ENCODE peak calls at places on chromosome 6, in seven cellular contexts. N, O, W, G, C, B and T are unnamed samples.

GRCh38 chr6:41551086-41551702 is 5.0 kb downstream of the FOXP4 start:
- DNase-seq in C (no peak), O (no peak), N (no peak), B (peak), G (no peak), W (no peak), T (no peak)

GRCh38 chr6:19052219-19052618 is 665.1 kb downstream of the RNF144B start:
- DNase-seq in G (no peak), B (peak), O (no peak), N (no peak), W (no peak), C (no peak), T (no peak)

GRCh38 chr6:5422321-5422915 is 161.1 kb downstream of the FARS2 start:
- DNase-seq in N (no peak), G (no peak), B (peak), W (no peak), C (peak), O (no peak), T (no peak)

GRCh38 chr6:110538416-110539060 is 62.1 kb upstream of the SLC22A16 start:
- DNase-seq in B (peak), N (no peak), W (no peak), G (no peak), O (no peak), C (no peak), T (peak)

GRCh38 chr6:75098709-75099108 is 107.1 kb downstream of the COL12A1 start:
- DNase-seq in N (no peak), B (peak), C (peak), O (peak), G (peak), W (peak), T (no peak)

GRCh38 chr6:2197177-2197671 is 48.2 kb downstream of the GMDS start:
- DNase-seq in W (no peak), C (peak), O (no peak), N (no peak), B (peak), G (no peak), T (no peak)

GRCh38 chr6:144957236-144957937 is 672.3 kb downstream of the UTRN start:
- DNase-seq in O (no peak), W (no peak), C (no peak), N (no peak), B (no peak), G (no peak), T (no peak)

GRCh38 chr6:100376103-100376502 is 88.6 kb downstream of the SIM1 start:
- DNase-seq in B (peak), G (no peak), N (no peak), W (no peak), C (no peak), O (no peak), T (no peak)

GRCh38 chr6:83920017-83920416 is 60.5 kb downstream of the CYB5R4 start:
- DNase-seq in W (no peak), C (no peak), N (no peak), O (no peak), G (no peak), B (no peak), T (no peak)

GRCh38 chr6:53309059-53309896 is 39.5 kb downstream of the ELOVL5 start:
- DNase-seq in B (no peak), O (no peak), C (no peak), W (no peak), G (no peak), N (no peak), T (no peak)

GRCh38 chr6:38234934-38235678 is 404.6 kb downstream of the BTBD9 start:
- DNase-seq in O (no peak), B (no peak), N (no peak), G (no peak), C (no peak), W (no peak), T (no peak)

GRCh38 chr6:129677634-129678325 is 32.2 kb downstream of the ARHGAP18 start:
- DNase-seq in B (no peak), O (no peak), W (no peak), G (no peak), C (no peak), N (no peak), T (no peak)

GRCh38 chr6:118456982-118457381 is 91.1 kb upstream of the PLN start:
- DNase-seq in B (no peak), W (no peak), C (no peak), G (no peak), N (no peak), O (no peak), T (no peak)

GRCh38 chr6:683742-684440 is 9.0 kb downstream of the EXOC2 start:
- DNase-seq in C (no peak), B (peak), N (peak), G (no peak), O (no peak), W (no peak), T (no peak)

GRCh38 chr6:41373919-41374617 is 38.7 kb downstream of the NCR2 start:
- DNase-seq in C (no peak), B (peak), N (peak), G (no peak), O (no peak), W (no peak), T (no peak)

GRCh38 chr6:40436685-40437604 is 150.2 kb downstream of the LRFN2 start:
- DNase-seq in W (no peak), B (no peak), O (no peak), C (peak), G (no peak), N (no peak), T (no peak)

GRCh38 chr6:157201083-157201482 is 122.2 kb downstream of the TMEM242 start:
- DNase-seq in G (no peak), N (no peak), C (no peak), W (no peak), O (no peak), B (no peak), T (no peak)

GRCh38 chr6:143743256-143744166 is 65.7 kb downstream of the PHACTR2 start:
- DNase-seq in O (no peak), C (no peak), W (peak), N (no peak), G (peak), B (peak), T (no peak)

GRCh38 chr6:167855825-167856425 is 29.2 kb downstream of the AFDN start:
- DNase-seq in O (no peak), G (no peak), W (peak), C (peak), B (no peak), N (no peak), T (no peak)

GRCh38 chr6:131058236-131058635 is 4.8 kb downstream of the EPB41L2 start:
- DNase-seq in C (no peak), W (no peak), G (no peak), O (no peak), B (no peak), N (no peak), T (no peak)

DNA sequence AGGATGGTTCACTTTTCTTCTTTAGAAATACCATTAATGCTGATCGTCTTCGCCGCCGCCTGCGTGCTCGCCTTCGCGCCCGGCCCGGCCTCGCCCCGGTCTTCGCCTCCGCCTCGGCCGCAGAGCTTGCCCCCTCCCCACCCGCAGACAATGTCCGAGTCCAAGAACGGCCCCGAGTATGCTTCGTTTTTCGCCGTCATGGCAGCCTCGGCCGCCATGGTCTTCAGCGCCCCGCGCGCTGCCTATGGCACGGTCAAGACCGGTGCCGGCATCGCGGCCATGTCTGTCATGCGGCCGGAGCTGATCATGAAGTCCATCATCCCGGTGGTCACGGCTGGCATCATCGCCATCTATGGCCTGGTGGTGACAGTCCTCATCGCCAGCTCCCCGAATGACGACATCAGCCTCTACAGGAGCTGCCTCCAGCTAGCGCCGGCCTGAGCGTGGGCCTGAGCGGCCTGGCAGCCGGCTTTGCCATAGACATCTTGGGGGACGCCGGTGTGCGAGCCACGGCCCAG is 4.7 kb upstream of the PRPH2 start:
- DNase-seq in N (no peak), B (no peak), W (peak), G (peak), O (no peak), C (no peak), T (no peak)
- H3K27ac ChIP-seq in N (no peak), B (no peak), W (peak), G (peak), O (peak), C (peak), T (peak)

DNA sequence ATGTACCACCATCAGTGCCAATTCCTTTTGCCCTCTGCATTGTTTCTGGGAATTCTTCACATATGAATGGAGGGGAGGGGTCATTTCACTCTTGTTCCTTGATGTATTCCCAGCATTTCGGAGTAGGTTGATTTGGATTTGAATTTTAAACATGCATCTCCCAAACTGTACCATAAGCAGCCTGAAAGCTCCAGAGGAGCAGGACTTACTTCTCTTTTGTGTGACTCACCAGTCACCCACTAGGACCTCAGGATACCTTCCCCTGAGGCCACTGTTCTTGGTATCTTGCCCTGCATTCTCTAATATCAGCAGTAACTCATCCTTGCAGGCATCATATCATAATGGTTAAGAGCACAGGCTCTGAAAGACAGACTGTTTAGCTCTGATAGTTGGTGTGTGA is 723 bp downstream of the MRPL2 start:
- DNase-seq in O (no peak), B (no peak), G (no peak), C (no peak), W (no peak), N (no peak), T (no peak)
- H3K27ac ChIP-seq in O (peak), B (no peak), G (peak), C (no peak), W (no peak), N (no peak), T (peak)

DNA sequence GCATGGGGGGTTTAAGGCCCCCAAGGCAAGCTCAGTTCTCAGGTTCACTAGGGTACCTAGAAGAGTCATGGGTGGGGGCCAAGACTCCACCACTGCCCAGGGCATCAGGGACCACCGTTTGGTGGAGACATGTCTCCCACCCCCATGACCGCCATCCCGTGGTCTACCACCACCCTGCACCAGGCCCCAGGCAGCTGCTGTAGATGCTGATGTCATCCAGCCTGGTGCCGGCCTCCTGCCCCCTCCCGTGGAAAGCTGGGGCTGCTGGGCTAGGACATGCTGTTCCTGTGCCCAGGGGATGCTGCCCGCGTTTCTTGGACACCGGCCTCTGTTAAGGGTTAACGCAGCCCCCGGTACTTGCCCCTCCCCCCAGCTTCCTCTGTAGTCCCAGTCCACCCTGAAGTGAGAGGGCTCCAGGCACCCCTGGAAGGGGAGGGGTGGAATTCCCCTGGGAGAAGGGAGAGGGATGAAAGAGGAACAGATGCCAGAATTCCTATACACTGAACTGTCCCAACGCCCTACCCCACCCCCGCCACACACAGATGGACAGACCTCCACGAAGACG is 587 bp downstream of the IP6K3 start:
- DNase-seq in C (peak), O (no peak), B (peak), N (no peak), G (peak), W (peak), T (no peak)
- H3K27ac ChIP-seq in C (peak), O (no peak), B (no peak), N (peak), G (peak), W (peak), T (peak)

GRCh38 chr6:39422273-39422672 is 99.8 kb upstream of the KCNK16 start:
- DNase-seq in G (peak), O (no peak), N (no peak), W (no peak), B (no peak), C (no peak), T (peak)

GRCh38 chr6:39420300-39421265 is 98.1 kb upstream of the KCNK16 start:
- DNase-seq in G (no peak), C (no peak), B (no peak), W (peak), O (no peak), N (no peak), T (no peak)

GRCh38 chr6:39419607-39420006 is 97.1 kb upstream of the KCNK16 start:
- DNase-seq in G (no peak), B (no peak), W (no peak), O (no peak), N (no peak), C (no peak), T (peak)

GRCh38 chr6:39424831-39425230 is 102.3 kb upstream of the KCNK16 start:
- DNase-seq in O (no peak), N (no peak), G (no peak), C (no peak), B (no peak), W (no peak), T (no peak)

GRCh38 chr6:39421383-39422225 is 99.1 kb upstream of the KCNK16 start:
- DNase-seq in O (no peak), N (no peak), G (no peak), C (no peak), B (no peak), W (no peak), T (peak)
- H3K27ac ChIP-seq in O (peak), N (no peak), G (peak), C (no peak), B (no peak), W (peak), T (no peak)

GRCh38 chr6:106800379-106800778 is 171.0 kb downstream of the QRSL1 start:
- DNase-seq in N (no peak), G (no peak), C (no peak), O (no peak), B (no peak), W (no peak), T (no peak)

GRCh38 chr6:106797186-106797585 is 167.8 kb downstream of the QRSL1 start:
- DNase-seq in W (no peak), G (no peak), C (no peak), N (no peak), B (no peak), O (no peak), T (no peak)

GRCh38 chr6:106799008-106799952 is 169.9 kb downstream of the QRSL1 start:
- DNase-seq in B (peak), O (no peak), G (no peak), W (no peak), C (peak), N (no peak), T (no peak)

GRCh38 chr6:106794129-106794528 is 164.8 kb downstream of the QRSL1 start:
- DNase-seq in G (no peak), O (no peak), B (no peak), W (no peak), C (no peak), N (no peak), T (no peak)

GRCh38 chr6:106796754-106797153 is 167.4 kb downstream of the QRSL1 start:
- DNase-seq in C (no peak), N (no peak), B (no peak), W (no peak), G (no peak), O (no peak), T (no peak)
- H3K27ac ChIP-seq in C (no peak), N (no peak), B (no peak), W (no peak), G (no peak), O (no peak), T (no peak)

DNA sequence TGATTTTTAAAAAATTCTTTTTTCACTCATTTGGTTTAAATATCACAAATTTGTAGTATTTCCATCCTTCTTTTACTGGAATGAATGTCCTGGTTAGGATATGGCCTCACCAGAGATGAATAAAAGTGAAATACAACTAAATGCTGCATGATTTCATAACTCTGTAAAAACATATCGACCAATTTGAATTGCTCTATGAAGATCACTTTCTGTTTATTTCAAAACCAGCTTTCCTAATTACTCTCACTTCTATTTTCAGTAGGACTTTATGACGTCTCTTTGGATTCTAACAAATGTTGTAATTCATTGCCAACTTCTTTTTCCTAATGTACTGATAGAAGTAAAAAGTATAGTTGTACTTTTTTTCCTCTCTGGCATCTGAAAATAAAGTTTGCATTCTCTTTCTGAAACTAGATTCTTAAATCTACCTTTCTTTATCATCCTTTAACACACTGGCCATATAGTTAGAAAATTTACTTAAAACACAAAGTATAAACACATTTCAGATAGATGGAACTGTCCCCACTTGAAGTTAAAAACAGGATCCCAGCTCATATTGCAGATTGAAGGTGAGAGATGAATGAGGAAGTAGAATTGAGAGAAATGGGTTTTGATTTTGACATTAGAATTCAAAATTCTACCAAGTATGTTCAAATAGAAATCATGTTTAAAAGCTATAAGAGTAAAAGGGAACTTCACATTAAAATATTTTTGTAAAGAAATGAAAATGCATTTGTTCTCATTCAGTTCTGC is 40.3 kb upstream of the IL20RA start:
- DNase-seq in N (no peak), C (no peak), G (no peak), O (no peak), B (no peak), W (no peak), T (no peak)
- H3K27ac ChIP-seq in N (no peak), C (no peak), G (no peak), O (no peak), B (no peak), W (no peak), T (no peak)

GRCh38 chr6:134267917-134268361 is 50.0 kb downstream of the SGK1 start:
- DNase-seq in W (no peak), N (peak), G (no peak), C (no peak), B (peak), O (no peak), T (no peak)

GRCh38 chr6:134278000-134278399 is 39.9 kb downstream of the SGK1 start:
- DNase-seq in G (no peak), N (no peak), B (no peak), O (no peak), C (no peak), W (no peak), T (no peak)

GRCh38 chr6:134272365-134272764 is 45.5 kb downstream of the SGK1 start:
- DNase-seq in C (no peak), W (no peak), N (no peak), O (no peak), B (no peak), G (no peak), T (no peak)
- H3K27ac ChIP-seq in C (no peak), W (no peak), N (no peak), O (no peak), B (no peak), G (no peak), T (no peak)

DNA sequence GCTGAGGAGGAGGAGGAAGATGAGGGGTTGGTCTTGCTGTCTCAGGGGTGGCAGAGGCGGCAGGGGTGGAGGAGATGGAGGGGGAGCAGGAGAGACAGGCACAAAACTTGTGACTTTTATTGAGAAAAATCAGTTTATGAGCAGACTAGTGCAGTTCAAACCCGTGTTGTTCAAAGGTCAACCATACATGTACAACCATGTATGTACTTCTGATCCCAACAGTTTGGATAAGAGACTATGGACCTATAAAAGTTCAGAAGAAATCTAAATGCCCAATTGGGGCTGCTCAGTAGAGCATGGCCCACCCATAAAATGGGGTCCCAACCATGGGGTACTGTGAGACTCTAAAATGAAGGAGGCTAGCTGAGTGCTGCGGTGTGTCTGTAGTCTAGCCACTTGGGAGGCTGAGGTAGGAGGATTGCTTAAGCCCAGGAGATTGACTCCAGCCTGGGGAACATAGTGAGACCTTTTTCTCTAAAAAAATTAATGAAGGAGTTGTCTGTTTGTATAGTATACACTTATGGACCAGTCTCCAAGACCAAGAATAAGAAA is 7.6 kb upstream of the SLC22A7 start:
- DNase-seq in N (no peak), C (no peak), O (no peak), W (no peak), B (no peak), G (no peak), T (no peak)
- H3K27ac ChIP-seq in N (no peak), C (no peak), O (no peak), W (no peak), B (no peak), G (no peak), T (no peak)

GRCh38 chr6:45931254-45931653 is 84.4 kb downstream of the CLIC5 start:
- DNase-seq in W (no peak), N (no peak), G (no peak), C (no peak), O (no peak), B (no peak), T (no peak)
- H3K27ac ChIP-seq in W (no peak), N (no peak), G (peak), C (no peak), O (no peak), B (no peak), T (no peak)

GRCh38 chr6:134651519-134651918 is 298.4 kb downstream of the ALDH8A1 start:
- DNase-seq in B (no peak), C (no peak), W (no peak), N (no peak), G (no peak), O (no peak), T (no peak)

GRCh38 chr6:134642217-134642616 is 307.7 kb downstream of the ALDH8A1 start:
- DNase-seq in B (no peak), W (no peak), N (no peak), O (no peak), C (no peak), G (no peak), T (no peak)

GRCh38 chr6:134642819-134643218 is 307.1 kb downstream of the ALDH8A1 start:
- DNase-seq in G (no peak), W (no peak), B (no peak), N (no peak), O (no peak), C (no peak), T (no peak)

GRCh38 chr6:134647861-134648260 is 302.0 kb downstream of the ALDH8A1 start:
- DNase-seq in W (no peak), C (no peak), N (no peak), B (no peak), G (no peak), O (no peak), T (no peak)
- H3K27ac ChIP-seq in W (no peak), C (no peak), N (no peak), B (no peak), G (no peak), O (no peak), T (no peak)